ENCODE peak calls at places on chromosomes 6 and 20, in nine cellular contexts. J is PC-9, K is GM06990, W is coronary artery, O is brain microvascular endothelial cell, V is fibroblast of lung, E is mesenchymal stem cell, G is BJ, B is aorta. T is an unnamed sample.

GRCh38 chr6:163825033-163825432 is 410.5 kb downstream of the QKI start:
- DNase-seq in B (no peak), W (no peak), V (peak), K (no peak), G (no peak), O (peak), E (no peak), J (no peak), T (no peak)

GRCh38 chr6:165716886-165717285 is 53.8 kb upstream of the PDE10A start:
- DNase-seq in E (peak), J (peak), G (no peak), W (no peak), O (peak), B (no peak), K (no peak), V (no peak), T (no peak)

GRCh38 chr20:20023395-20023794 is 6.2 kb downstream of the NAA20 start:
- DNase-seq in J (no peak), W (no peak), K (no peak), G (no peak), O (no peak), B (no peak), E (no peak), V (no peak), T (no peak)

GRCh38 chr6:20509211-20509610 is 25.0 kb upstream of the CDKAL1 start:
- DNase-seq in K (no peak), J (no peak), O (no peak), V (no peak), G (no peak), B (no peak), E (peak), W (no peak), T (no peak)

GRCh38 chr20:38903335-38903734 is 22.9 kb upstream of the FAM83D start:
- DNase-seq in W (no peak), E (no peak), G (no peak), B (peak), J (no peak), V (no peak), K (no peak), O (no peak), T (no peak)

GRCh38 chr20:9572690-9573089 is 58.3 kb downstream of the LAMP5 start:
- DNase-seq in V (no peak), J (no peak), G (no peak), W (no peak), B (no peak), E (no peak), K (no peak), O (no peak), T (no peak)

GRCh38 chr6:166866839-166867637 is 89.3 kb downstream of the RNASET2 start:
- DNase-seq in V (no peak), B (no peak), W (no peak), G (no peak), O (no peak), J (no peak), E (no peak), K (no peak), T (no peak)

GRCh38 chr6:106520711-106521367 is 108.5 kb downstream of the RTN4IP1 start:
- DNase-seq in G (no peak), O (no peak), K (peak), W (no peak), V (no peak), E (no peak), B (no peak), J (no peak), T (peak)

GRCh38 chr20:57499676-57500075 is 25.3 kb downstream of the CTCFL start:
- DNase-seq in G (no peak), W (no peak), K (no peak), E (no peak), J (no peak), B (no peak), V (no peak), O (no peak), T (no peak)

GRCh38 chr6:121597654-121598053 is 162.2 kb downstream of the GJA1 start:
- DNase-seq in V (peak), K (no peak), E (peak), O (peak), G (peak), J (no peak), W (no peak), B (no peak), T (no peak)

GRCh38 chr20:63359937-63360849 is 956 bp downstream of the CHRNA4 start:
- DNase-seq in B (no peak), W (no peak), G (no peak), K (no peak), O (no peak), E (no peak), V (no peak), J (no peak), T (no peak)
- H3K4me3 ChIP-seq in B (no peak), W (peak), G (no peak), K (no peak), O (no peak), E (no peak), V (no peak), J (no peak), T (no peak)

DNA sequence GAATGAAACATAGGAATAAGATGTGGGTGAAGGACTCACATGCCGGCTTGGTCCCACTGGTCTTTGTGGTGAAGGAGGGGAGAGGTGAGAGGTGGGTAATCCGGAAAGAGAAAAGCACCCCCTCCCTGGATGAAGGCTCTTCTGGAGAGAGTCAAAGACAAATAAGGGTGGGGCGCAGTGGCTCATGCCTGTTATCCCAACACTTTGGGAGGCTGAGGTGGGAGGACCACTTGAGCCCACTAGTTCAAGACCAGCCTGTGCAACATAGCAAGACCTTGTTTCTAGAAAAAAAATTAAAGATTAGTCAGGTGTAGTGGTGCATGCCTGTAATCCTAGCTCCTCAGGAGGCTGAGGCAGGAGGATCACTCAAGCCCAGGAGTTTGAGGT is 3.1 kb downstream of the LTB start:
- DNase-seq in J (no peak), G (no peak), V (no peak), O (no peak), B (no peak), K (no peak), E (no peak), W (no peak), T (no peak)
- H3K4me3 ChIP-seq in J (no peak), G (no peak), V (no peak), O (no peak), B (no peak), K (peak), E (no peak), W (no peak), T (no peak)

GRCh38 chr6:10310826-10311225 is 104.0 kb downstream of the TFAP2A start:
- DNase-seq in G (no peak), K (no peak), J (peak), W (no peak), O (no peak), E (no peak), B (no peak), V (no peak), T (no peak)

GRCh38 chr6:10309826-10310405 is 105.0 kb downstream of the TFAP2A start:
- DNase-seq in B (no peak), O (no peak), E (no peak), G (no peak), W (no peak), J (no peak), K (no peak), V (peak), T (no peak)

GRCh38 chr6:10313799-10314162 is 101.1 kb downstream of the TFAP2A start:
- DNase-seq in B (no peak), K (no peak), W (no peak), G (no peak), V (no peak), J (no peak), E (no peak), O (no peak), T (no peak)

GRCh38 chr6:10314163-10314955 is 100.5 kb downstream of the TFAP2A start:
- DNase-seq in O (no peak), G (no peak), W (no peak), E (no peak), B (no peak), K (no peak), V (no peak), J (no peak), T (no peak)

GRCh38 chr6:10312445-10312844 is 102.4 kb downstream of the TFAP2A start:
- DNase-seq in O (no peak), W (no peak), E (no peak), G (no peak), J (no peak), K (no peak), B (no peak), V (peak), T (peak)
- H3K4me3 ChIP-seq in O (no peak), W (no peak), E (no peak), G (no peak), J (no peak), K (no peak), B (no peak), V (no peak), T (no peak)

GRCh38 chr20:46831633-46832011 is 63.0 kb upstream of the EYA2 start:
- DNase-seq in J (no peak), K (peak), B (no peak), E (no peak), G (no peak), O (no peak), V (no peak), W (no peak), T (no peak)
- H3K4me3 ChIP-seq in J (no peak), K (no peak), B (no peak), E (no peak), G (no peak), O (no peak), V (no peak), W (no peak), T (no peak)

GRCh38 chr6:145267076-145267867 is 468.0 kb downstream of the EPM2A start:
- DNase-seq in O (no peak), B (no peak), V (no peak), E (peak), K (no peak), W (no peak), J (no peak), G (no peak), T (no peak)

GRCh38 chr6:145261758-145262157 is 473.6 kb downstream of the EPM2A start:
- DNase-seq in W (no peak), E (no peak), O (no peak), K (no peak), J (no peak), G (no peak), B (no peak), V (no peak), T (no peak)

GRCh38 chr6:145271086-145271485 is 464.2 kb downstream of the EPM2A start:
- DNase-seq in J (no peak), V (no peak), G (no peak), B (no peak), K (no peak), E (no peak), W (no peak), O (no peak), T (no peak)

GRCh38 chr6:145263807-145264206 is 471.5 kb downstream of the EPM2A start:
- DNase-seq in K (no peak), O (no peak), W (no peak), V (no peak), B (no peak), G (no peak), E (no peak), J (no peak), T (no peak)

DNA sequence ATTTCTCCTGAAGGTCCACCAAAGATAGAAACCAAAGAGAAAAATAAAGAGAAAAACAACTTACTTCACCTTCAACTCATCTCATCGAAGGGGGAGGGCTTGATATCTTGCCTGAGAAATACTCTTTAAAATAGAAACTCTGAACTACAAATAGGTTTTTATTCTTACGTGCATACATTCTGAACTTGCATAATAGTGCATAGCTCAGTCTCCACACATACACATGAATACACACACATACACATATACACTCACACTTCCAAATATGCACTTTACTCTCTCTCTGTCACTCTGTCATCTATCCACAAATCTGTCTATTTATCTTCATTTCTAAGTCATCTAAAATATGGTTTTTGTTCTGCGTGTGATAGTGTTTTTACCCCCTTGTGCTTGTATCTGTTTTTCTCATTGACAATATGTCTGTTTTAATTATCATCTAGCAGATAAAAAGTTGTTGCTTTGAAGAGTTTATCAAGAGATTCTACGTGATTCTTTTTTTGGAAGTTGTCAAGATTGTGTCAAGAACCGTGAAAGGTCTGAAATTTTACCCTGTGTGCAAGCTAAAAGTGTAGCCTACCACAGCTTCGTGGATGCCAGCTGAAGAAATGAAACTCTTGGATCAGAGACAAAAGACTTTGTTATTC is 468.8 kb downstream of the EPM2A start:
- DNase-seq in V (no peak), E (no peak), O (no peak), W (no peak), G (no peak), K (no peak), J (no peak), B (no peak), T (no peak)
- H3K4me3 ChIP-seq in V (no peak), E (no peak), O (no peak), W (no peak), G (no peak), K (no peak), J (no peak), B (no peak), T (no peak)

GRCh38 chr20:62813588-62813987 is 3.3 kb upstream of the COL9A3 start:
- DNase-seq in B (no peak), E (no peak), W (no peak), V (no peak), K (no peak), O (no peak), G (no peak), J (no peak), T (no peak)

GRCh38 chr20:62816031-62816878 is 595 bp upstream of the COL9A3 start:
- DNase-seq in G (no peak), O (no peak), B (no peak), E (peak), V (no peak), J (no peak), K (no peak), W (no peak), T (no peak)

GRCh38 chr20:62814709-62815065 is 2.2 kb upstream of the COL9A3 start:
- DNase-seq in G (no peak), K (no peak), B (no peak), V (no peak), E (no peak), O (no peak), W (no peak), J (no peak), T (no peak)

GRCh38 chr20:62814060-62814708 is 2.7 kb upstream of the COL9A3 start:
- DNase-seq in E (no peak), B (no peak), W (no peak), J (no peak), G (no peak), K (no peak), O (no peak), V (no peak), T (no peak)

GRCh38 chr20:62815066-62815991 is 1.5 kb upstream of the COL9A3 start:
- DNase-seq in W (no peak), E (peak), J (peak), O (no peak), V (peak), G (no peak), K (no peak), B (no peak), T (no peak)
- H3K4me3 ChIP-seq in W (peak), E (no peak), J (no peak), O (no peak), V (no peak), G (no peak), K (no peak), B (no peak), T (no peak)

T was measured in Jurkat, Clone E6-1.